ENCODE peak calls at places on chromosome 12, in ten cellular contexts. G is foreskin keratinocyte; R is NT2/D1; Z is activated T-cell treated with anti-CD3 and anti-CD28 coated beads for 1 hour; V is osteocyte; I is NCI-H524; P is H7; H is ovary; F is SJSA1; O is activated T-helper 9 cell treated with anti-CD3 and anti-CD28 coated beads, Interleukin-2, amount 50 U/mL, for 16 hours. M is an unnamed sample.

GRCh38 chr12:47417146-47417545 is 288.7 kb downstream of the RPAP3 start:
- DNase-seq in G (peak), R (no peak), Z (no peak), V (no peak), I (no peak), P (no peak), H (no peak), F (no peak), O (no peak), M (no peak)

GRCh38 chr12:20620311-20620710 is 74.8 kb upstream of the SLCO1C1 start:
- DNase-seq in G (no peak), R (no peak), Z (no peak), V (no peak), I (no peak), P (no peak), H (no peak), F (no peak), O (no peak), M (no peak)

GRCh38 chr12:112096667-112097066 is 11.9 kb downstream of the NAA25 start:
- DNase-seq in G (peak), R (no peak), Z (no peak), V (no peak), I (no peak), P (no peak), H (no peak), F (peak), O (no peak), M (no peak)

GRCh38 chr12:69008510-69008909 is 75.5 kb upstream of the CPM start:
- DNase-seq in G (peak), R (no peak), Z (no peak), V (no peak), I (no peak), P (no peak), H (no peak), F (no peak), O (no peak), M (no peak)

GRCh38 chr12:49365542-49365941 is 1.7 kb upstream of the SPATS2 start:
- DNase-seq in G (peak), R (no peak), Z (no peak), V (no peak), I (no peak), P (no peak), H (no peak), F (no peak), O (no peak), M (no peak)

GRCh38 chr12:132385375-132385774 is 56.0 kb upstream of the GALNT9 start:
- DNase-seq in G (no peak), R (no peak), Z (no peak), V (no peak), I (no peak), P (no peak), H (no peak), F (no peak), O (no peak), M (no peak)

GRCh38 chr12:87930652-87931051 is 98.5 kb downstream of the C12orf50 start:
- DNase-seq in G (no peak), R (no peak), Z (no peak), V (no peak), I (no peak), P (no peak), H (no peak), F (no peak), O (no peak), M (no peak)

GRCh38 chr12:93784339-93785086 is 107.3 kb downstream of the CRADD start:
- DNase-seq in G (peak), R (no peak), Z (no peak), V (no peak), I (peak), P (no peak), H (no peak), F (peak), O (no peak), M (peak)

GRCh38 chr12:46359667-46360280 is 12.8 kb downstream of the SLC38A2 start:
- DNase-seq in G (peak), R (no peak), Z (no peak), V (no peak), I (no peak), P (no peak), H (no peak), F (no peak), O (no peak), M (no peak)

GRCh38 chr12:106108187-106108816 is 30.5 kb downstream of the NUAK1 start:
- DNase-seq in G (no peak), R (peak), Z (no peak), V (no peak), I (no peak), P (peak), H (no peak), F (peak), O (no peak), M (no peak)

GRCh38 chr12:85509857-85510256 is 229.8 kb downstream of the ALX1 start:
- DNase-seq in G (peak), R (no peak), Z (no peak), V (no peak), I (no peak), P (no peak), H (no peak), F (no peak), O (no peak), M (no peak)

GRCh38 chr12:125076103-125076502 is 10.9 kb downstream of the AACS start:
- DNase-seq in G (no peak), R (no peak), Z (no peak), V (no peak), I (no peak), P (no peak), H (no peak), F (no peak), O (no peak), M (no peak)

GRCh38 chr12:53984901-53985357 is at the start of gene HOXC10:
- DNase-seq in G (peak), R (peak), Z (peak), V (no peak), I (peak), P (peak), H (peak), F (peak), O (peak), M (peak)

GRCh38 chr12:130185455-130186100 is 23.3 kb downstream of the FZD10 start:
- DNase-seq in G (no peak), R (no peak), Z (no peak), V (no peak), I (no peak), P (no peak), H (no peak), F (no peak), O (no peak), M (no peak)

GRCh38 chr12:104746689-104747088 is 211.4 kb downstream of the SLC41A2 start:
- DNase-seq in G (no peak), R (no peak), Z (no peak), V (no peak), I (no peak), P (no peak), H (no peak), F (no peak), O (no peak), M (no peak)

GRCh38 chr12:57340104-57340503 is 89.1 kb upstream of the STAC3 start:
- DNase-seq in G (no peak), R (no peak), Z (no peak), V (no peak), I (no peak), P (no peak), H (peak), F (peak), O (no peak), M (peak)

GRCh38 chr12:59452746-59453145 is 143.1 kb upstream of the SLC16A7 start:
- DNase-seq in G (no peak), R (no peak), Z (no peak), V (no peak), I (peak), P (no peak), H (no peak), F (peak), O (no peak), M (no peak)

GRCh38 chr12:89244536-89244935 is 107.8 kb downstream of the DUSP6 start:
- DNase-seq in G (peak), R (no peak), Z (no peak), V (no peak), I (no peak), P (no peak), H (no peak), F (no peak), O (no peak), M (no peak)

GRCh38 chr12:88298761-88299242 is 156.7 kb downstream of the TMTC3 start:
- DNase-seq in G (peak), R (no peak), Z (no peak), V (no peak), I (no peak), P (no peak), H (no peak), F (peak), O (no peak), M (no peak)

GRCh38 chr12:107368586-107368985 is 275.2 kb upstream of the CRY1 start:
- DNase-seq in G (no peak), R (no peak), Z (no peak), V (no peak), I (no peak), P (no peak), H (no peak), F (no peak), O (peak), M (no peak)

GRCh38 chr12:968561-968960 is 19.1 kb upstream of the RAD52 start:
- DNase-seq in G (no peak), R (no peak), Z (no peak), V (no peak), I (no peak), P (no peak), H (no peak), F (no peak), O (no peak), M (no peak)

GRCh38 chr12:53234236-53234635 is 2.2 kb upstream of the RARG start:
- DNase-seq in G (no peak), R (no peak), Z (no peak), V (no peak), I (no peak), P (peak), H (no peak), F (no peak), O (no peak), M (peak)

GRCh38 chr12:15700595-15700994 is 88.6 kb downstream of the EPS8 start:
- DNase-seq in G (peak), R (no peak), Z (no peak), V (no peak), I (no peak), P (no peak), H (no peak), F (peak), O (no peak), M (no peak)

GRCh38 chr12:58450868-58451482 is 469.3 kb downstream of the LRIG3 start:
- DNase-seq in G (no peak), R (no peak), Z (no peak), V (no peak), I (no peak), P (peak), H (no peak), F (no peak), O (no peak), M (no peak)

GRCh38 chr12:51480978-51481377 is 56.3 kb downstream of the SLC4A8 start:
- DNase-seq in G (no peak), R (no peak), Z (no peak), V (no peak), I (no peak), P (no peak), H (no peak), F (no peak), O (no peak), M (no peak)

GRCh38 chr12:104137175-104137901 is 672 bp downstream of the NFYB start:
- DNase-seq in G (peak), R (no peak), Z (peak), V (peak), I (no peak), P (peak), H (peak), F (peak), O (peak), M (peak)

GRCh38 chr12:106084048-106084671 is 54.6 kb downstream of the NUAK1 start:
- DNase-seq in G (peak), R (peak), Z (no peak), V (no peak), I (no peak), P (peak), H (no peak), F (peak), O (no peak), M (no peak)

GRCh38 chr12:26143291-26143690 is 18.5 kb upstream of the BHLHE41 start:
- DNase-seq in G (no peak), R (no peak), Z (no peak), V (no peak), I (no peak), P (no peak), H (no peak), F (no peak), O (no peak), M (no peak)

GRCh38 chr12:112838731-112839130 is 47.2 kb downstream of the RPH3A start:
- DNase-seq in G (no peak), R (no peak), Z (no peak), V (no peak), I (no peak), P (no peak), H (no peak), F (no peak), O (no peak), M (no peak)